ENCODE peak calls at places on chromosomes 2 and 18, in five cellular contexts. A is fibroblast of lung, G is neuronal stem cell, S is psoas muscle, M is stomach. K is an unnamed sample.

GRCh38 chr2:10873790-10874437 is 37.8 kb upstream of the KCNF1 start:
- DNase-seq in G (no peak), M (no peak), A (no peak), S (no peak), K (no peak)

GRCh38 chr2:186543561-186544131 is 46.2 kb upstream of the ITGAV start:
- DNase-seq in S (no peak), A (peak; percentile 69), M (no peak), G (no peak), K (peak; percentile 12)

GRCh38 chr18:22040527-22040926 is 128.9 kb upstream of the GATA6 start:
- DNase-seq in G (no peak), M (peak; percentile 67), A (no peak), S (no peak), K (no peak)

GRCh38 chr2:160910681-160911080 is 249.5 kb upstream of the TANK start:
- DNase-seq in A (peak; percentile 73), S (no peak), G (no peak), M (no peak), K (no peak)

GRCh38 chr2:208015475-208015874 is 9.9 kb downstream of the PLEKHM3 start:
- DNase-seq in G (no peak), S (no peak), M (no peak), A (no peak), K (no peak)

GRCh38 chr2:66981074-66981473 is 416.1 kb upstream of the ETAA1 start:
- DNase-seq in G (no peak), S (no peak), M (no peak), A (no peak), K (no peak)

GRCh38 chr18:43855376-43855775 is 578.1 kb upstream of the SYT4 start:
- DNase-seq in S (no peak), M (no peak), G (no peak), A (no peak), K (peak; percentile 2)

GRCh38 chr2:88054300-88055048 is 1.1 kb downstream of the KRCC1 start:
- DNase-seq in A (peak; percentile 17), S (no peak), M (no peak), G (no peak), K (no peak)

GRCh38 chr2:30765876-30766470 is 41.3 kb downstream of the CAPN13 start:
- DNase-seq in M (peak; percentile 23), G (no peak), A (no peak), S (no peak), K (no peak)

GRCh38 chr2:112884869-112885502 is 26.0 kb upstream of the IL37 start:
- DNase-seq in M (peak; percentile 79), S (no peak), G (peak; percentile 54), A (peak; percentile 21), K (peak; percentile 85)

GRCh38 chr18:45738660-45739059 is 14.7 kb downstream of the SLC14A1 start:
- DNase-seq in M (no peak), A (no peak), G (no peak), S (no peak), K (peak; percentile 32)

GRCh38 chr2:144479138-144479537 is 40.8 kb downstream of the ZEB2 start:
- DNase-seq in A (peak; percentile 66), S (no peak), G (no peak), M (no peak), K (peak; percentile 77)

GRCh38 chr2:28389399-28390240 is 3.0 kb upstream of the FOSL2 start:
- DNase-seq in M (no peak), S (no peak), G (peak; percentile 52), A (no peak), K (peak; percentile 47)

GRCh38 chr2:196758474-196759377 is 40.8 kb downstream of the GTF3C3 start:
- DNase-seq in S (no peak), M (no peak), G (no peak), A (peak; percentile 59), K (no peak)

GRCh38 chr2:3575534-3576324 is 669 bp downstream of the RPS7 start:
- DNase-seq in G (no peak), A (no peak), S (no peak), M (no peak), K (peak; percentile 14)

GRCh38 chr2:85719609-85720240 is 25.6 kb downstream of the GNLY start:
- DNase-seq in A (no peak), G (no peak), M (no peak), S (peak; percentile 87), K (no peak)

GRCh38 chr18:24027156-24027555 is 12.6 kb downstream of the TTC39C start:
- DNase-seq in M (no peak), S (peak; percentile 72), A (peak; percentile 98), G (no peak), K (no peak)

GRCh38 chr2:29841386-29842004 is 79.9 kb downstream of the ALK start:
- DNase-seq in G (peak; percentile 35), M (no peak), A (peak; percentile 28), S (no peak), K (peak; percentile 62)

GRCh38 chr2:228261546-228261945 is 80.1 kb upstream of the SPHKAP start:
- DNase-seq in S (no peak), A (no peak), M (no peak), G (no peak), K (no peak)

GRCh38 chr2:120440521-120441350 is 94.8 kb downstream of the INHBB start:
- DNase-seq in A (no peak), M (no peak), G (no peak), S (no peak), K (no peak)

GRCh38 chr2:7015007-7015950 is 98.1 kb downstream of the RNF144A start:
- DNase-seq in M (no peak), S (no peak), A (no peak), G (no peak), K (no peak)

DNA sequence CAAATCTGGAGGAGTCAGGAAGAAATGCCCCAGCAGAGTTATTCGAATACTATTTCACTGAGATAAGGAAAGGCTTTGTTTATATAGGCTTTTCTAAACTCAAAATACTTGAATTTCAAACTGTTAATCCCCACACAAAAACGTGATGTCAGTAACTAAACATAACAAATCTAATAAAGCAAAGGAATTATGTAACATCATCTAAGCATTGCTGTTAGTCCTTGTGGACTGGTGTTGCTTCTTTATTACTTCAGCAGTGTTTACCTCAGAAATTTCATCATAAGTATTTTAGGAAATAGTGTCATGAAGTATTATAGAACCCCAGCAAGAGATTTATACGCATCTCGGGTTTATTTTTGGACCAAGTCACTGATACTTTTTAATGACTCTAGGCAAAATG is 19.7 kb upstream of the SANBR start:
- DNase-seq in G (no peak), S (no peak), M (no peak), A (peak; percentile 32), K (no peak)
- H3K36me3 ChIP-seq in G (peaks cover 2% of the 10 kb centered on the region), S (peaks cover 37% of the 10 kb centered on the region), M (peaks cover 57% of the 10 kb centered on the region), A (no peaks in the 10 kb centered on the region), K (no peaks in the 10 kb centered on the region)

DNA sequence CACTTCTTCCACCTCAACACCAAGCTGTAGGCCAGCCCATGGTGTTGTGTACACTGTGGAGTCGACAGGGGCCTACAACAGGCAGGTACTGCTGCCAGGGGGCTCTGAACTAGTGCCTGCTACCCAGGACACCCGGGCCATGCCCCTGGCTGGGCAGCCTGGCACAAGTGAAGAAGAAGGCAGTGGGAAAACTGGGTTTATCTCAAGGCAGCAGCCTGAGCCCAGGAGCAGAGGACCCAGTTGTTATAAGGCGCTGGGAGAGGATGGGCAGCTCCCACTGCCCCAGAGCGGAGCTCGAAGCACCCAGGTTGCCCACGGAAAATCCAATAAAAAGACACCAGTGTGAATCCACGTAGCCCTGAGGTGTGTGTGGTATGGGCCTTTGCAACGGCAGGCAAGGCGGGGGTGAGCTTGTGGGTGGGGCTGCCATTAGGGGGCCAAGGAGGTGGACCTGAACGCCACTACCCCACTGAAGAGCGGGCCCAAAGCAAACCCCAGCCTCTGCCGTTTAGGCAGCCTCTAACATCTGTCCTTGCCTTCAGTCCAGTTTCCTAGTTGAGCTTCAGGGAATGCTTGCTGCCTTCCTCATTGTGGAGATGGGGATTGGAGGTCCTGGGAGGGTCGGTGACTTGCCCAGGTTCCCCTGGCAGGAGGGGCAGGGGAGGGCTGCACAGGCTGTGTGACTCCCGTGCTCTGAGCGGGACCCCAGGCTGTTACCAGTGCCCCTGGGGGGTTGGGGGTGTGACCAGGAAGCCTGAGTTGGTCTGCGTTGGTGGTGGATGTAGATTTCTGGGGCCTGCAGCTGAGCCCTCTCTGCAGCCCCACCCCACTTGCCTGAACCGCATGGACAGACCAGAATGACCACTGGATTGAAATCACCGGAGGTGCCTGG is 16.0 kb downstream of the ARID5A start:
- DNase-seq in M (no peak), S (no peak), A (no peak), G (no peak), K (no peak)
- H3K36me3 ChIP-seq in M (peaks cover 58% of the 10 kb centered on the region), S (peaks cover 59% of the 10 kb centered on the region), A (peaks cover 4% of the 10 kb centered on the region), G (no peaks in the 10 kb centered on the region), K (no peaks in the 10 kb centered on the region)

DNA sequence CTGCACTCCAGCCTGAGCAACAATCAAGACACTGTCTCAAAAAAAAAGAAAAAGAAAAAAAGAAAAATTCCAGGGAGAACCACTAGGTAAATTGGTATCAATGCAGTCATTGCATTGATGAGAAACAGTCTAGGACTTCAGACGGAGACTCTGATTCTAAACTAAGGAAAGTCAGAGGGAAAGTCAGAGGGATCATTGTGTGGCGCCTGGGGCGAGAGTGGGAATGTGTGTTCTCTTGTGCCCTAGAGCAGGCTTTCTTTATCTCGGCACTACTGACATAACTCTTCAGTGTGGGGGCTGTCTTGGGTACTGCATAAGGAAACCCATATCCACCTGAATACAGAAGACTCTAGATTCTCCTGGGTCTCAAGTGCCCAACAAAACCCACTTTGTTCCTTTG is 24.8 kb downstream of the SERPINE2 start:
- DNase-seq in S (no peak), M (no peak), A (no peak), G (no peak), K (no peak)
- H3K36me3 ChIP-seq in S (no peaks in the 10 kb centered on the region), M (no peaks in the 10 kb centered on the region), A (no peaks in the 10 kb centered on the region), G (no peaks in the 10 kb centered on the region), K (no peaks in the 10 kb centered on the region)

DNA sequence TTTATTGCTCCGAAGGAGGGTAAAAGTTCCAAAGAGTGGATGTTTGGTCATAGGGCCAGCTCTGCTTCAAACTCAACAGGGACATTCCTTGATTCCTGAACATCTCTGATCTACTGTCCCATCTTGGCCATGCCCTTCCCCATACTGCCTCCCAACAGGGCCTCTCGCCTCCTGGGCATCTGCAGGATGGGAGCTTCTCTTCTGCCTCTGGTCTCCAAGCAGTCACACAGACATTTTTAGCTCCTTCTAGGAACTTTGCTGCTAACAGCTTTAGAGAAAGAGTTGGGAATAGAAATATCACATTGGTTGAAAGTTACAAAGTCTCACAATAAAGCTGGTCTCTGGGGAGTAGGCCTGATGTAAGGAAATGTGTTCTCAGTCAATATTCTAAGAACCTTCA is 9.4 kb upstream of the DGUOK start:
- DNase-seq in G (no peak), A (no peak), S (no peak), M (no peak), K (no peak)
- H3K36me3 ChIP-seq in G (no peaks in the 10 kb centered on the region), A (peaks cover 7% of the 10 kb centered on the region), S (no peaks in the 10 kb centered on the region), M (peaks cover 70% of the 10 kb centered on the region), K (no peaks in the 10 kb centered on the region)

GRCh38 chr18:58392336-58393000 is 236.4 kb downstream of the ALPK2 start:
- DNase-seq in A (peak; percentile 29), S (no peak), G (no peak), M (no peak), K (peak; percentile 61)
- H3K36me3 ChIP-seq in A (no peaks in the 10 kb centered on the region), S (peaks cover 56% of the 10 kb centered on the region), G (peaks cover 12% of the 10 kb centered on the region), M (peaks cover 85% of the 10 kb centered on the region), K (peaks cover 18% of the 10 kb centered on the region)